ENCODE peak calls at places on chromosome 5, in ten cellular contexts. One of them, this sample, is unnamed.
A peak's percentile ranks its signal among the peaks of the same experiment; 100 is the strongest.

GRCh38 chr5:122484103-122484502 is 172.1 kb downstream of the SNCAIP start:
- DNase-seq in osteocyte: no peak
- DNase-seq in stimulated activated CD4-positive, alpha-beta T cell treated with anti-CD3 and anti-CD28 coated beads, Interleukin-1b, Interleukin-23, amount 100 ng/mL, for 24 hours: no peak
- DNase-seq in ureter: no peak
- DNase-seq in naive thymus-derived CD4-positive, alpha-beta T cell: no peak
- DNase-seq in ecto neural progenitor cell: no peak
- DNase-seq in central memory CD8-positive, alpha-beta T cell: no peak
- DNase-seq in mesendoderm: no peak
- DNase-seq in hepatic stellate cell: no peak
- DNase-seq in ovary: no peak
- DNase-seq in this sample: no peak

GRCh38 chr5:42021923-42022322 is 96.8 kb downstream of the FBXO4 start:
- DNase-seq in osteocyte: no peak
- DNase-seq in stimulated activated CD4-positive, alpha-beta T cell treated with anti-CD3 and anti-CD28 coated beads, Interleukin-1b, Interleukin-23, amount 100 ng/mL, for 24 hours: no peak
- DNase-seq in ureter: no peak
- DNase-seq in naive thymus-derived CD4-positive, alpha-beta T cell: no peak
- DNase-seq in ecto neural progenitor cell: no peak
- DNase-seq in central memory CD8-positive, alpha-beta T cell: no peak
- DNase-seq in mesendoderm: no peak
- DNase-seq in hepatic stellate cell: no peak
- DNase-seq in ovary: no peak
- DNase-seq in this sample: no peak

GRCh38 chr5:28344803-28345433 is 1306.5 kb upstream of the CDH9 start:
- DNase-seq in osteocyte: no peak
- DNase-seq in stimulated activated CD4-positive, alpha-beta T cell treated with anti-CD3 and anti-CD28 coated beads, Interleukin-1b, Interleukin-23, amount 100 ng/mL, for 24 hours: no peak
- DNase-seq in ureter: no peak
- DNase-seq in naive thymus-derived CD4-positive, alpha-beta T cell: no peak
- DNase-seq in ecto neural progenitor cell: no peak
- DNase-seq in central memory CD8-positive, alpha-beta T cell: no peak
- DNase-seq in mesendoderm: peak; percentile 85
- DNase-seq in hepatic stellate cell: no peak
- DNase-seq in ovary: no peak
- DNase-seq in this sample: no peak

GRCh38 chr5:113678924-113679575 is 165.6 kb downstream of the YTHDC2 start:
- DNase-seq in osteocyte: no peak
- DNase-seq in stimulated activated CD4-positive, alpha-beta T cell treated with anti-CD3 and anti-CD28 coated beads, Interleukin-1b, Interleukin-23, amount 100 ng/mL, for 24 hours: no peak
- DNase-seq in ureter: no peak
- DNase-seq in naive thymus-derived CD4-positive, alpha-beta T cell: no peak
- DNase-seq in ecto neural progenitor cell: no peak
- DNase-seq in central memory CD8-positive, alpha-beta T cell: no peak
- DNase-seq in mesendoderm: peak; percentile 82
- DNase-seq in hepatic stellate cell: peak; percentile 12
- DNase-seq in ovary: no peak
- DNase-seq in this sample: no peak

GRCh38 chr5:85452322-85453025 is 1067.8 kb upstream of the EDIL3 start:
- DNase-seq in osteocyte: no peak
- DNase-seq in stimulated activated CD4-positive, alpha-beta T cell treated with anti-CD3 and anti-CD28 coated beads, Interleukin-1b, Interleukin-23, amount 100 ng/mL, for 24 hours: no peak
- DNase-seq in ureter: no peak
- DNase-seq in naive thymus-derived CD4-positive, alpha-beta T cell: no peak
- DNase-seq in ecto neural progenitor cell: no peak
- DNase-seq in central memory CD8-positive, alpha-beta T cell: no peak
- DNase-seq in mesendoderm: no peak
- DNase-seq in hepatic stellate cell: no peak
- DNase-seq in ovary: no peak
- DNase-seq in this sample: no peak

GRCh38 chr5:172009536-172010270 is 3.3 kb upstream of the FBXW11 start:
- DNase-seq in osteocyte: no peak
- DNase-seq in stimulated activated CD4-positive, alpha-beta T cell treated with anti-CD3 and anti-CD28 coated beads, Interleukin-1b, Interleukin-23, amount 100 ng/mL, for 24 hours: no peak
- DNase-seq in ureter: no peak
- DNase-seq in naive thymus-derived CD4-positive, alpha-beta T cell: no peak
- DNase-seq in ecto neural progenitor cell: no peak
- DNase-seq in central memory CD8-positive, alpha-beta T cell: no peak
- DNase-seq in mesendoderm: peak; percentile 35
- DNase-seq in hepatic stellate cell: no peak
- DNase-seq in ovary: no peak
- DNase-seq in this sample: no peak

GRCh38 chr5:10524376-10525123 is 39.3 kb upstream of the ANKRD33B start:
- DNase-seq in osteocyte: no peak
- DNase-seq in stimulated activated CD4-positive, alpha-beta T cell treated with anti-CD3 and anti-CD28 coated beads, Interleukin-1b, Interleukin-23, amount 100 ng/mL, for 24 hours: no peak
- DNase-seq in ureter: no peak
- DNase-seq in naive thymus-derived CD4-positive, alpha-beta T cell: no peak
- DNase-seq in ecto neural progenitor cell: no peak
- DNase-seq in central memory CD8-positive, alpha-beta T cell: no peak
- DNase-seq in mesendoderm: no peak
- DNase-seq in hepatic stellate cell: peak; percentile 92
- DNase-seq in ovary: no peak
- DNase-seq in this sample: no peak

GRCh38 chr5:138701678-138702077 is 51.5 kb upstream of the CTNNA1 start:
- DNase-seq in osteocyte: no peak
- DNase-seq in stimulated activated CD4-positive, alpha-beta T cell treated with anti-CD3 and anti-CD28 coated beads, Interleukin-1b, Interleukin-23, amount 100 ng/mL, for 24 hours: no peak
- DNase-seq in ureter: no peak
- DNase-seq in naive thymus-derived CD4-positive, alpha-beta T cell: no peak
- DNase-seq in ecto neural progenitor cell: no peak
- DNase-seq in central memory CD8-positive, alpha-beta T cell: no peak
- DNase-seq in mesendoderm: no peak
- DNase-seq in hepatic stellate cell: no peak
- DNase-seq in ovary: no peak
- DNase-seq in this sample: no peak

GRCh38 chr5:133327946-133328401 is 276.2 kb downstream of the HSPA4 start:
- DNase-seq in osteocyte: no peak
- DNase-seq in stimulated activated CD4-positive, alpha-beta T cell treated with anti-CD3 and anti-CD28 coated beads, Interleukin-1b, Interleukin-23, amount 100 ng/mL, for 24 hours: no peak
- DNase-seq in ureter: no peak
- DNase-seq in naive thymus-derived CD4-positive, alpha-beta T cell: no peak
- DNase-seq in ecto neural progenitor cell: no peak
- DNase-seq in central memory CD8-positive, alpha-beta T cell: no peak
- DNase-seq in mesendoderm: no peak
- DNase-seq in hepatic stellate cell: no peak
- DNase-seq in ovary: no peak
- DNase-seq in this sample: no peak

GRCh38 chr5:43110606-43111170 is 10.0 kb upstream of the ZNF131 start:
- DNase-seq in osteocyte: no peak
- DNase-seq in stimulated activated CD4-positive, alpha-beta T cell treated with anti-CD3 and anti-CD28 coated beads, Interleukin-1b, Interleukin-23, amount 100 ng/mL, for 24 hours: no peak
- DNase-seq in ureter: no peak
- DNase-seq in naive thymus-derived CD4-positive, alpha-beta T cell: peak; percentile 59
- DNase-seq in ecto neural progenitor cell: no peak
- DNase-seq in central memory CD8-positive, alpha-beta T cell: no peak
- DNase-seq in mesendoderm: peak; percentile 53
- DNase-seq in hepatic stellate cell: no peak
- DNase-seq in ovary: no peak
- DNase-seq in this sample: no peak

GRCh38 chr5:150960791-150961396 is 56.1 kb upstream of the ZNF300 start:
- DNase-seq in osteocyte: no peak
- DNase-seq in stimulated activated CD4-positive, alpha-beta T cell treated with anti-CD3 and anti-CD28 coated beads, Interleukin-1b, Interleukin-23, amount 100 ng/mL, for 24 hours: no peak
- DNase-seq in ureter: no peak
- DNase-seq in naive thymus-derived CD4-positive, alpha-beta T cell: no peak
- DNase-seq in ecto neural progenitor cell: no peak
- DNase-seq in central memory CD8-positive, alpha-beta T cell: no peak
- DNase-seq in mesendoderm: peak; percentile 54
- DNase-seq in hepatic stellate cell: no peak
- DNase-seq in ovary: no peak
- DNase-seq in this sample: no peak

GRCh38 chr5:5340206-5340729 is 82.2 kb upstream of the ICE1 start:
- DNase-seq in osteocyte: peak; percentile 92
- DNase-seq in stimulated activated CD4-positive, alpha-beta T cell treated with anti-CD3 and anti-CD28 coated beads, Interleukin-1b, Interleukin-23, amount 100 ng/mL, for 24 hours: no peak
- DNase-seq in ureter: peak; percentile 48
- DNase-seq in naive thymus-derived CD4-positive, alpha-beta T cell: no peak
- DNase-seq in ecto neural progenitor cell: peak; percentile 73
- DNase-seq in central memory CD8-positive, alpha-beta T cell: no peak
- DNase-seq in mesendoderm: peak; percentile 97
- DNase-seq in hepatic stellate cell: peak; percentile 81
- DNase-seq in ovary: peak; percentile 77
- DNase-seq in this sample: peak; percentile 66

GRCh38 chr5:105563842-105564241 is 2001.3 kb upstream of the NUDT12 start:
- DNase-seq in osteocyte: no peak
- DNase-seq in stimulated activated CD4-positive, alpha-beta T cell treated with anti-CD3 and anti-CD28 coated beads, Interleukin-1b, Interleukin-23, amount 100 ng/mL, for 24 hours: no peak
- DNase-seq in ureter: no peak
- DNase-seq in naive thymus-derived CD4-positive, alpha-beta T cell: no peak
- DNase-seq in ecto neural progenitor cell: no peak
- DNase-seq in central memory CD8-positive, alpha-beta T cell: no peak
- DNase-seq in mesendoderm: no peak
- DNase-seq in hepatic stellate cell: no peak
- DNase-seq in ovary: no peak
- DNase-seq in this sample: no peak

GRCh38 chr5:135694016-135694415 is 115.2 kb upstream of the CXCL14 start:
- DNase-seq in osteocyte: peak; percentile 59
- DNase-seq in stimulated activated CD4-positive, alpha-beta T cell treated with anti-CD3 and anti-CD28 coated beads, Interleukin-1b, Interleukin-23, amount 100 ng/mL, for 24 hours: no peak
- DNase-seq in ureter: no peak
- DNase-seq in naive thymus-derived CD4-positive, alpha-beta T cell: no peak
- DNase-seq in ecto neural progenitor cell: peak; percentile 20
- DNase-seq in central memory CD8-positive, alpha-beta T cell: no peak
- DNase-seq in mesendoderm: no peak
- DNase-seq in hepatic stellate cell: no peak
- DNase-seq in ovary: no peak
- DNase-seq in this sample: no peak

GRCh38 chr5:143244000-143244736 is 159.3 kb downstream of the NR3C1 start:
- DNase-seq in osteocyte: peak; percentile 88
- DNase-seq in stimulated activated CD4-positive, alpha-beta T cell treated with anti-CD3 and anti-CD28 coated beads, Interleukin-1b, Interleukin-23, amount 100 ng/mL, for 24 hours: no peak
- DNase-seq in ureter: peak; percentile 63
- DNase-seq in naive thymus-derived CD4-positive, alpha-beta T cell: no peak
- DNase-seq in ecto neural progenitor cell: no peak
- DNase-seq in central memory CD8-positive, alpha-beta T cell: no peak
- DNase-seq in mesendoderm: peak; percentile 72
- DNase-seq in hepatic stellate cell: peak; percentile 86
- DNase-seq in ovary: no peak
- DNase-seq in this sample: peak; percentile 35

GRCh38 chr5:27316283-27316675 is 277.9 kb upstream of the CDH9 start:
- DNase-seq in osteocyte: no peak
- DNase-seq in stimulated activated CD4-positive, alpha-beta T cell treated with anti-CD3 and anti-CD28 coated beads, Interleukin-1b, Interleukin-23, amount 100 ng/mL, for 24 hours: no peak
- DNase-seq in ureter: no peak
- DNase-seq in naive thymus-derived CD4-positive, alpha-beta T cell: no peak
- DNase-seq in ecto neural progenitor cell: no peak
- DNase-seq in central memory CD8-positive, alpha-beta T cell: no peak
- DNase-seq in mesendoderm: peak; percentile 48
- DNase-seq in hepatic stellate cell: no peak
- DNase-seq in ovary: no peak
- DNase-seq in this sample: no peak